ENCODE peak calls at places on chromosomes 4 and X, in four cellular contexts. One of them, this sample, is unnamed.

GRCh38 chr4:55092504-55092903 is 32.9 kb downstream of the KDR start:
- DNase-seq in left ventricle myocardium inferior: no peak
- DNase-seq in body of pancreas: no peak
- DNase-seq in RWPE2: no peak
- DNase-seq in this sample: no peak

GRCh38 chr4:5980436-5981155 is 37.6 kb downstream of the C4orf50 start:
- DNase-seq in RWPE2: no peak
- DNase-seq in body of pancreas: no peak
- DNase-seq in left ventricle myocardium inferior: no peak
- DNase-seq in this sample: no peak

GRCh38 chr4:70903282-70903603 is 1.1 kb downstream of the MOB1B start:
- DNase-seq in left ventricle myocardium inferior: no peak
- DNase-seq in body of pancreas: no peak
- DNase-seq in RWPE2: no peak
- DNase-seq in this sample: no peak

GRCh38 chr4:18020145-18020670 is 1.3 kb downstream of the LCORL start:
- DNase-seq in left ventricle myocardium inferior: no peak
- DNase-seq in RWPE2: no peak
- DNase-seq in body of pancreas: no peak
- DNase-seq in this sample: peak; percentile 27

GRCh38 chr4:182297659-182298058 is 54.5 kb downstream of the TENM3 start:
- DNase-seq in RWPE2: no peak
- DNase-seq in left ventricle myocardium inferior: no peak
- DNase-seq in body of pancreas: no peak
- DNase-seq in this sample: no peak

GRCh38 chr4:37389967-37390580 is 145.5 kb downstream of the NWD2 start:
- DNase-seq in body of pancreas: peak; percentile 61
- DNase-seq in left ventricle myocardium inferior: no peak
- DNase-seq in RWPE2: no peak
- DNase-seq in this sample: no peak

GRCh38 chr4:121773873-121774272 is 8.9 kb upstream of the SMIM43 start:
- DNase-seq in body of pancreas: no peak
- DNase-seq in RWPE2: no peak
- DNase-seq in left ventricle myocardium inferior: no peak
- DNase-seq in this sample: no peak

GRCh38 chr4:164169591-164169990 is 584.3 kb upstream of the SMIM31 start:
- DNase-seq in RWPE2: no peak
- DNase-seq in left ventricle myocardium inferior: no peak
- DNase-seq in body of pancreas: no peak
- DNase-seq in this sample: no peak

GRCh38 chr4:7985891-7986441 is 46.3 kb upstream of the AFAP1 start:
- DNase-seq in left ventricle myocardium inferior: no peak
- DNase-seq in body of pancreas: no peak
- DNase-seq in RWPE2: no peak
- DNase-seq in this sample: peak; percentile 63

GRCh38 chrX:41670108-41670507 is 18.7 kb upstream of the GPR34 start:
- DNase-seq in body of pancreas: no peak
- DNase-seq in left ventricle myocardium inferior: no peak
- DNase-seq in RWPE2: no peak
- DNase-seq in this sample: no peak

GRCh38 chr4:185950891-185951290 is 118.1 kb upstream of the TLR3 start:
- DNase-seq in left ventricle myocardium inferior: no peak
- DNase-seq in body of pancreas: no peak
- DNase-seq in RWPE2: no peak
- DNase-seq in this sample: no peak

GRCh38 chr4:98516042-98516440 is 142.4 kb downstream of the TSPAN5 start:
- DNase-seq in RWPE2: no peak
- DNase-seq in body of pancreas: peak; percentile 6
- DNase-seq in left ventricle myocardium inferior: no peak
- DNase-seq in this sample: no peak

GRCh38 chr4:8316251-8316771 is 46.8 kb downstream of the HTRA3 start:
- DNase-seq in body of pancreas: no peak
- DNase-seq in RWPE2: peak; percentile 34
- DNase-seq in left ventricle myocardium inferior: no peak
- DNase-seq in this sample: no peak

GRCh38 chr4:64144994-64145393 is 264.3 kb downstream of the TECRL start:
- DNase-seq in left ventricle myocardium inferior: no peak
- DNase-seq in body of pancreas: peak; percentile 20
- DNase-seq in RWPE2: no peak
- DNase-seq in this sample: no peak

GRCh38 chr4:182448281-182449151 is 205.3 kb downstream of the TENM3 start:
- DNase-seq in left ventricle myocardium inferior: peak; percentile 92
- DNase-seq in body of pancreas: peak; percentile 95
- DNase-seq in RWPE2: peak; percentile 87
- DNase-seq in this sample: peak; percentile 95

GRCh38 chrX:313546-313945 is 5.0 kb downstream of the GTPBP6 start:
- DNase-seq in RWPE2: peak; percentile 55
- DNase-seq in left ventricle myocardium inferior: peak; percentile 6
- DNase-seq in body of pancreas: no peak
- DNase-seq in this sample: no peak

GRCh38 chr4:124431663-124432192 is 280.8 kb downstream of the ANKRD50 start:
- DNase-seq in RWPE2: no peak
- DNase-seq in left ventricle myocardium inferior: no peak
- DNase-seq in body of pancreas: no peak
- DNase-seq in this sample: no peak

GRCh38 chrX:101079736-101080135 is 1.1 kb downstream of the TMEM35A start:
- DNase-seq in body of pancreas: no peak
- DNase-seq in left ventricle myocardium inferior: no peak
- DNase-seq in RWPE2: no peak
- DNase-seq in this sample: no peak

GRCh38 chr4:181161669-181162068 is 1081.5 kb upstream of the TENM3 start:
- DNase-seq in left ventricle myocardium inferior: no peak
- DNase-seq in RWPE2: no peak
- DNase-seq in body of pancreas: no peak
- DNase-seq in this sample: no peak

GRCh38 chr4:53196872-53197759 is 168.7 kb downstream of the SCFD2 start:
- DNase-seq in left ventricle myocardium inferior: no peak
- DNase-seq in body of pancreas: peak; percentile 3
- DNase-seq in RWPE2: no peak
- DNase-seq in this sample: no peak

GRCh38 chr4:119835511-119835910 is 206.9 kb upstream of the PDE5A start:
- DNase-seq in RWPE2: no peak
- DNase-seq in left ventricle myocardium inferior: no peak
- DNase-seq in body of pancreas: no peak
- DNase-seq in this sample: no peak

GRCh38 chr4:98700630-98701029 is 42.2 kb upstream of the TSPAN5 start:
- DNase-seq in body of pancreas: no peak
- DNase-seq in left ventricle myocardium inferior: no peak
- DNase-seq in RWPE2: no peak
- DNase-seq in this sample: no peak

GRCh38 chr4:139018501-139018900 is 2.9 kb downstream of the NOCT start:
- DNase-seq in RWPE2: no peak
- DNase-seq in body of pancreas: no peak
- DNase-seq in left ventricle myocardium inferior: no peak
- DNase-seq in this sample: no peak

GRCh38 chrX:27599928-27600327 is 9.8 kb downstream of the DCAF8L2 start:
- DNase-seq in RWPE2: no peak
- DNase-seq in body of pancreas: no peak
- DNase-seq in left ventricle myocardium inferior: no peak
- DNase-seq in this sample: no peak

DNA sequence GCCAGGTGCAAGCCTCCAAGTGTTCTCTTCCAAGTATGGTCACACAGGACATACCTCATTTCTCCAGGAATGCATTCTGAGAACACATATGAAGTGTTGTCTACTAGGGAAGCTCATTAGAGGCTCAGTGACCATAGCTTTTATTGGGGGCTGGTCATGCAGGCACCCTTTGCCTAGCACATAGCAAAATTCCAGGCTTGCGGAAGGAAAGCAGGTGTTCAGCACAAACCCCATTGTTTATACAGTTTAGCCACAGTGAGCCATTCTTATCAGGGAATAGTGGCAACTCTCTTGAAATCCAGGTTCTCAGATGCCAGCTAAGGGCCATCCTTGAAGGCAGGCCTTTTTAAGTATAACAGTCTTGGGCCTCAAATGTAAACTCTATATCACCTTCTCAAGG is 339.4 kb upstream of the ZCCHC13 start:
- DNase-seq in body of pancreas: no peak
- DNase-seq in RWPE2: no peak
- DNase-seq in left ventricle myocardium inferior: no peak
- DNase-seq in this sample: no peak
- H3K27ac ChIP-seq in body of pancreas: no peak overlapping the region
- H3K27ac ChIP-seq in RWPE2: no peak overlapping the region
- H3K27ac ChIP-seq in left ventricle myocardium inferior: no peak overlapping the region
- H3K27ac ChIP-seq in this sample: no peak overlapping the region

GRCh38 chr4:69861756-69862155 is 1.8 kb upstream of the SULT1E1 start:
- DNase-seq in body of pancreas: no peak
- DNase-seq in left ventricle myocardium inferior: no peak
- DNase-seq in RWPE2: no peak
- DNase-seq in this sample: no peak
- H3K4me3 ChIP-seq in body of pancreas: no peak overlapping the region
- H3K4me3 ChIP-seq in left ventricle myocardium inferior: no peak overlapping the region
- H3K4me3 ChIP-seq in RWPE2: no peak overlapping the region
- H3K4me3 ChIP-seq in this sample: no peak overlapping the region

DNA sequence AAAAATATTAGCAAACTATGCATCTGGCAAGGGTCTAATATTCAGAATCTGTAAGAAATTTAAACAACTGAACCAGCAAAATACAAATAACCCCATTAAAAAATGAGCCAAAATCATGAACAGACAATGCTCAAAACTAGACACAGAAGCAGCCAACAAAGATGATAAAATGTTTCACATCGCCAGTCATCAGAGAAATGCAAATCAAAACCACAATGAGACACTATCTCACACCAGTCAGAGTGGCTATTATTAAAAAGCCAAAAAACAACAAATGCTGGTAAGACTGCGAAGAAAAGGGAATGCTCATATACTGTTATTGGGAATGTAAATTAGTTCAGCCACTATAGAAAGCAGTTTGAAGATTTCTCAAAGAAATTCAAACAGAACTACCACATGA is 201.3 kb upstream of the CPEB2 start:
- DNase-seq in body of pancreas: no peak
- DNase-seq in RWPE2: no peak
- DNase-seq in left ventricle myocardium inferior: no peak
- DNase-seq in this sample: no peak
- TF ChIP-seq CTCF in body of pancreas: no peak
- TF ChIP-seq CTCF in RWPE2: no peak
- TF ChIP-seq CTCF in left ventricle myocardium inferior: no peak
- TF ChIP-seq CTCF in this sample: no peak

DNA sequence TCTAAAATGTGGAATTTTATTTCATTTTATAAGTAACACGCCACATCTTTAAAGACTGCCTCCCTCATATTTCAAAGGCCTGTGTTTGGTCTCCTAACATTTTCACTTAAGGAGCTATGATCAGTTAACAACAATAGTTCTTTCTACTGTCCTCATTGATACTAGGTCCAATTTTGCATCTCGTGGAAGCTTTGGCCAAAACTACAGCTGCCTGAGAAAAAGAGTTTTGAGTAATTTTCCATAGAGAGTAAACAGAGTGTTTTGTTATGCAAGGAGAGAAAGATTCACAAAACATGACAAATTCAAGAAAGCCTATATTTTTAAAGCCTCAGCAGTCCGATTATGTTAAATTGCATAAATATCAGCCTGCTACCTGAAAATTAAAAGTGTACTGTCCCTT is 11.4 kb upstream of the PCDH18 start:
- DNase-seq in left ventricle myocardium inferior: no peak
- DNase-seq in RWPE2: no peak
- DNase-seq in body of pancreas: no peak
- DNase-seq in this sample: no peak
- H3K27ac ChIP-seq in left ventricle myocardium inferior: peak overlapping the region; percentile 47
- H3K27ac ChIP-seq in RWPE2: no peak overlapping the region
- H3K27ac ChIP-seq in body of pancreas: no peak overlapping the region
- H3K27ac ChIP-seq in this sample: no peak overlapping the region

DNA sequence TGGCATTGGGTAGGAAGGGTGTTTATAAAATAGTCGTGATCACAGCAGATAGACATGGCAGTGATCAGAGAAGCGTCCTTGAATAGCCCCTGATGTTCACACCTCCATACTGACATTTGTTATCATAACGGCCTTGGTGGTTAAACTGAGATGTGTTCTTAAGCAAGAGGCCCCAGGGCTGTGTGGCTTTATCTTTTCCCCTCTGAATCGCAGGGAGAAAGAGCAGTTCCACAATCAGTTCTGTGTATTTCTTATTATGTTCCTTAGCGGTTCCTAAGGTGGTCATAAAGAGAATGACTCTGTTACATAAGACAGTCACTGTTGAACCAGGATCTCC is 52.8 kb upstream of the CBR4 start:
- DNase-seq in left ventricle myocardium inferior: no peak
- DNase-seq in body of pancreas: no peak
- DNase-seq in RWPE2: no peak
- DNase-seq in this sample: no peak
- H3K4me3 ChIP-seq in left ventricle myocardium inferior: no peak overlapping the region
- H3K4me3 ChIP-seq in body of pancreas: no peak overlapping the region
- H3K4me3 ChIP-seq in RWPE2: no peak overlapping the region
- H3K4me3 ChIP-seq in this sample: no peak overlapping the region

GRCh38 chrX:16436348-16437188 is 213.4 kb upstream of the S100G start:
- DNase-seq in RWPE2: peak; percentile 38
- DNase-seq in body of pancreas: peak; percentile 75
- DNase-seq in left ventricle myocardium inferior: peak; percentile 58
- DNase-seq in this sample: peak; percentile 70
- TF ChIP-seq CTCF in RWPE2: peak; percentile 63
- TF ChIP-seq CTCF in body of pancreas: peak; percentile 64
- TF ChIP-seq CTCF in left ventricle myocardium inferior: peak; percentile 68
- TF ChIP-seq CTCF in this sample: peak; percentile 44

GRCh38 chr4:101621120-101621519 is 169.4 kb upstream of the BANK1 start:
- DNase-seq in RWPE2: no peak
- DNase-seq in body of pancreas: no peak
- DNase-seq in left ventricle myocardium inferior: no peak
- DNase-seq in this sample: no peak

DNA sequence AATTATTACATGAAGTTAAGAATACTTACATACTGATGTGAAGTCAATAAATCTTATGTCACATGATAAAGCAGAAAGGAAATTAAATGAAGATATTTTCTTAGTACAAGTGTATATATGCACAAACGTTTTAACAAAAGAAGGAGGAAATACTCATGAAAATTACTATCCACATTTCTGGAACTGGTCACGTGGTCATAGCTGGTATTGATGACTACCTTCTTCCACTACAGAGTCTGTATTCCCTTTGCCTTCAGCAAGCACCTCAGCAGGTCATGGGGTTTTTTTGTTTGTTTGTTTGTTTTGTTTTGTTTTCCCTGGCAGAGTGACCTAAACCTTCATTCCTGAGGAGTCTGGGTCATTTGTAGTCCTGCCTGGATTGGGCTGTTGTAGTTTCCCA is 174.9 kb upstream of the BANK1 start:
- DNase-seq in RWPE2: no peak
- DNase-seq in body of pancreas: no peak
- DNase-seq in left ventricle myocardium inferior: no peak
- DNase-seq in this sample: no peak
- H3K27ac ChIP-seq in RWPE2: no peak overlapping the region
- H3K27ac ChIP-seq in body of pancreas: no peak overlapping the region
- H3K27ac ChIP-seq in left ventricle myocardium inferior: no peak overlapping the region
- H3K27ac ChIP-seq in this sample: no peak overlapping the region

GRCh38 chr4:105466580-105466979 is 7.3 kb downstream of the PPA2 start:
- DNase-seq in body of pancreas: no peak
- DNase-seq in RWPE2: no peak
- DNase-seq in left ventricle myocardium inferior: no peak
- DNase-seq in this sample: no peak
- H3K4me3 ChIP-seq in body of pancreas: no peak overlapping the region
- H3K4me3 ChIP-seq in RWPE2: no peak overlapping the region
- H3K4me3 ChIP-seq in left ventricle myocardium inferior: no peak overlapping the region
- H3K4me3 ChIP-seq in this sample: no peak overlapping the region

GRCh38 chrX:10326578-10326977 is 169.8 kb downstream of the CLCN4 start:
- DNase-seq in body of pancreas: peak; percentile 2
- DNase-seq in RWPE2: no peak
- DNase-seq in left ventricle myocardium inferior: no peak
- DNase-seq in this sample: no peak
- TF ChIP-seq CTCF in body of pancreas: no peak
- TF ChIP-seq CTCF in RWPE2: peak; percentile 35
- TF ChIP-seq CTCF in left ventricle myocardium inferior: peak; percentile 49
- TF ChIP-seq CTCF in this sample: no peak